ENCODE peak calls at places on chromosomes 4 and X, in eight cellular contexts. D is K562, E is HCT116, S is NB4, A is spleen, Q is endothelial cell of umbilical vein, Z is breast epithelium, X is heart left ventricle. G is an unnamed sample.

GRCh38 chr4:97106161-97106560 is 1037.1 kb downstream of the STPG2 start:
- DNase-seq in E (no peak), D (no peak), S (no peak), Q (no peak), Z (no peak), X (no peak), A (no peak), G (no peak)

GRCh38 chr4:55303818-55304217 is 42.2 kb upstream of the SRD5A3 start:
- DNase-seq in D (no peak), X (peak; percentile 37), Q (peak; percentile 77), A (no peak), E (peak; percentile 26), Z (no peak), S (peak; percentile 12), G (no peak)

GRCh38 chr4:86564795-86565194 is 29.3 kb upstream of the PTPN13 start:
- DNase-seq in Q (no peak), A (no peak), D (no peak), E (no peak), X (no peak), Z (no peak), S (peak; percentile 13), G (no peak)

GRCh38 chrX:24341795-24342194 is 18.6 kb upstream of the SUPT20HL1 start:
- DNase-seq in X (no peak), E (no peak), D (no peak), S (no peak), A (no peak), Z (no peak), Q (peak; percentile 31), G (no peak)

GRCh38 chrX:6386837-6387236 is 148.1 kb downstream of the VCX3A start:
- DNase-seq in E (no peak), D (no peak), Z (no peak), S (no peak), Q (no peak), X (no peak), A (no peak), G (no peak)

GRCh38 chr4:54152846-54153600 is 53.1 kb downstream of the GSX2 start:
- DNase-seq in D (no peak), Q (no peak), E (no peak), Z (peak; percentile 41), S (no peak), A (no peak), X (no peak), G (no peak)

GRCh38 chrX:136747003-136747986 is 33.4 kb downstream of the ARHGEF6 start:
- DNase-seq in Z (no peak), D (no peak), A (no peak), Q (no peak), X (no peak), E (no peak), S (peak; percentile 63), G (no peak)

GRCh38 chr4:169012049-169012448 is 2.0 kb upstream of the CBR4 start:
- DNase-seq in D (no peak), A (no peak), Q (no peak), Z (no peak), X (no peak), E (no peak), S (no peak), G (no peak)

GRCh38 chr4:169337510-169337909 is 66.8 kb upstream of the SH3RF1 start:
- DNase-seq in X (no peak), A (no peak), Q (no peak), Z (no peak), S (no peak), E (no peak), D (no peak), G (no peak)

GRCh38 chrX:37488323-37488722 is 83.1 kb upstream of the LANCL3 start:
- DNase-seq in Q (no peak), A (no peak), Z (no peak), X (no peak), E (no peak), D (no peak), S (no peak), G (no peak)

GRCh38 chr4:147994076-147994475 is 262.2 kb downstream of the ARHGAP10 start:
- DNase-seq in D (no peak), A (no peak), Q (peak; percentile 66), S (no peak), X (no peak), E (no peak), Z (no peak), G (no peak)

GRCh38 chr4:150280081-150280950 is 202.1 kb downstream of the DCLK2 start:
- DNase-seq in A (no peak), Q (peak; percentile 40), Z (peak; percentile 37), E (no peak), D (no peak), S (peak; percentile 58), X (no peak), G (no peak)

GRCh38 chr4:6972911-6973310 is 63.3 kb downstream of the TBC1D14 start:
- DNase-seq in Q (no peak), A (no peak), E (no peak), D (no peak), X (no peak), Z (no peak), S (no peak), G (no peak)

GRCh38 chr4:139656614-139657486 is 8.8 kb upstream of the MGST2 start:
- DNase-seq in S (peak; percentile 77), E (peak; percentile 74), X (peak; percentile 54), Q (peak; percentile 76), D (peak; percentile 75), Z (peak; percentile 37), A (no peak), G (peak; percentile 64)

GRCh38 chr4:8709050-8709728 is 116.6 kb downstream of the CPZ start:
- DNase-seq in D (no peak), A (peak; percentile 24), X (no peak), S (no peak), E (no peak), Q (no peak), Z (no peak), G (no peak)

GRCh38 chr4:8709729-8710360 is 117.3 kb downstream of the CPZ start:
- DNase-seq in E (no peak), D (no peak), A (peak; percentile 61), S (no peak), X (no peak), Q (no peak), Z (no peak), G (no peak)

GRCh38 chr4:8710416-8710815 is 117.9 kb downstream of the CPZ start:
- DNase-seq in A (peak; percentile 61), D (no peak), Q (no peak), S (no peak), Z (no peak), E (no peak), X (no peak), G (peak; percentile 11)

GRCh38 chr4:8708401-8709021 is 115.9 kb downstream of the CPZ start:
- DNase-seq in S (no peak), A (peak; percentile 63), X (no peak), D (no peak), E (no peak), Q (no peak), Z (no peak), G (no peak)

DNA sequence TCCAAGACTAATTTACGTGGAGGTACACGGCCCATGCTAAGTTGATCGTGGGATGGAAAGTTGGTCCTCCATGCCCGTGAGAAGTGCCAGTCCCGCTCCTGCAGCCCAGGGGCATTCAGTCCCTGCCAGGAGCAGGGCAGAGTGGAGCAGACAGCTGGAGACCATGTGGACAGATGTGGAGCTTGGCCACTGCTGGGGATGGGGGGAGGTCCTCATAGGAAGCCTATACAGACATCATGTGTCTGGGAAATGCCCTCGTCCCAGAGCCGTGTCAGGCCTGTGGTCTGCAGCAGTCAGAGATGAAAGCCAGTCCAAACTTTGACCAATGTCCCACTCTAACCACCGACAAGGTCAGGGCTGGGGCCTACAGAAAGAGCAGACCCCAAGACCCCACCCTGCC is 118.4 kb downstream of the CPZ start:
- DNase-seq in X (no peak), S (no peak), Q (no peak), A (peak; percentile 41), D (no peak), E (no peak), Z (no peak), G (no peak)
- TF ChIP-seq POLR2A in X (no peak), S (no peak), Q (no peak), A (no peak), D (no peak), E (no peak), Z (no peak), G (no peak)

DNA sequence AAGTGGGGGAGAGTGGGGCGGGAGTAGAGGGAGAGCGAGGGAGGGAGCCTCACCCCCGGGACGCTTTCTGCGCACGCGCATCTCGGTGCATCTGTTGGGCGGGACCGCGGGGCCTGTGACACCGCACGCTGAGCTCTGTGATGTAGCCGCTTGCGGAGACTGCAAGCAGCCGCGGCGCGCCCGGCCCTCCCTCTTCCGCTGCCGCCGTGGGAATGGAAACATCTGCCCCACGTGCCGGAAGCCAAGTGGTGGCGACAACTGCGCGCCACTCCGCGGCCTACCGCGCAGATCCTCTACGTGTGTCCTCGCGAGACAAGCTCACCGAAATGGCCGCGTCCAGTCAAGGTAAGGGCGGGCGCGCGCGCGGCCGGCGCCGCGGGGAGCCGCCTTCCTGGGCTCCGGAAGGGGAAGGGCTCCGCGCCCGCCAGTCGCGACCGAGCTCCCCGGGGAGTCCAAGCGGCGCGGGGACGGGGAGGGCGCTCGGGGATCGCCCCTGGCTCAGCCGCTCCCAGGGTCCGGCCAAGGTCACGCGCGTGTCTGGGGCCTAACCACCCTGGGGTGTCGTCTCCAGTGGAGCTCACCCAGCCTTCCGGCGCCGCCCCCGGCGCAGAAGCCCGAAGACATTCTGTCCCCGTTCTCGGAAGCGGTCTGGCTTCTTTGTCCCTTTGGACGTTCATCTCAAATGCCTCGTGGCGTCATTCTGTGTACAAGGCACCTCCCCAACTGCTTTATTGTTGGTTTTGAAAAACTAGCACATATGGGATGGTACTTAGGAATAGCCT is at the start of gene FUNDC2:
- DNase-seq in Z (peak; percentile 91), S (peak; percentile 95), D (peak; percentile 94), Q (peak; percentile 94), E (peak; percentile 86), A (peak; percentile 98), X (peak; percentile 95), G (peak; percentile 93)
- TF ChIP-seq POLR2A in Z (no peak), S (peak; percentile 77), D (peak; percentile 83), Q (no peak), E (peak; percentile 58), A (peak; percentile 80), X (no peak), G (no peak)

GRCh38 chr4:89305712-89306437 is 1.7 kb downstream of the GPRIN3 start:
- DNase-seq in A (no peak), X (no peak), D (no peak), Q (peak; percentile 19), S (peak; percentile 31), E (no peak), Z (no peak), G (no peak)
- TF ChIP-seq POLR2A in A (no peak), X (no peak), D (no peak), Q (no peak), S (no peak), E (no peak), Z (no peak), G (no peak)

DNA sequence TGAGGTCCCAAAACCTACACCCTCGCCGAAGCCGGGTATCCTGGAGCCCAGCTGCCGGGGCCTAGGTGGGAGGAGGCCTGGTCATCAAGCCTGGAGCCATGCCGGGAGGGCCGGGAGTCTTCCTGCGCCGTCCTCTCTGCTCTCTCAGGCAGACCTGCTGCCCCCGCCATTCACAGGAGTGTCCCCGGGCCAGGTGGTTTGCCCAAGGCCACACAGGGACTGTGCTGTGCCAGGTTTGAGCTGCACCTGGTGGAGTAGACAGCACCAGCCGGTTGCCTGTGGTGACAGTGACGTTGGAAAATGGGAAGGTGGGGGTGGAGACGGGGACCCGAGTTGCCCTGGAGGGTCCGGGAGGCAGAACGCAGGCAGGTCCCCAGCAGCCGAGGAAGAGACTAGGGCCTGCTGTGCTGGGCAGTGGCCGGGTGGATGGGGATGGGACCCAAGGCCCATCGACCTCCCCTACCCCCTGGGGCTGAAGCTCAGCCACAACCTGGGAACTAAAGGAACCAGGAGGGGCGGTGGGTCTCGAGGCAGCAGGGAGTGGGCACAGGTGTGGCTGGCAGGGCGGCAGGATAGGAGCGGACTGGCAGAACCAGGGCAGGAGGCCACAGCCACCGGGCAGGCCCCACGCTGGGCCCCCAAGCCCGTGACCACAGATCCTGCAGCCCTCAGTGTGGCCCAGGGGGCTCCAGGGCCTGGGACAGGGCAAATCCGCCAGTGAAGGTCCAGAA is 9.5 kb downstream of the DOK7 start:
- DNase-seq in E (no peak), S (no peak), A (peak; percentile 56), Q (no peak), X (no peak), Z (no peak), D (no peak), G (no peak)
- TF ChIP-seq POLR2A in E (no peak), S (no peak), A (no peak), Q (no peak), X (no peak), Z (no peak), D (no peak), G (no peak)

G was measured in stomach.